ENCODE peak calls at places on chromosomes 7 and 10, in eight cellular contexts. O is heart left ventricle, H is A549, M is body of pancreas, N is prostate gland, U is ovary, K is spleen, S is tibial nerve. X is an unnamed sample.

GRCh38 chr7:73893342-73894101 is 32.6 kb downstream of the TMEM270 start:
- DNase-seq in M (peak; percentile 45), O (peak; percentile 90), K (no peak), H (no peak), N (peak; percentile 33), U (peak; percentile 63), S (no peak), X (no peak)

GRCh38 chr10:75994332-75995040 is 563.1 kb downstream of the LRMDA start:
- DNase-seq in U (no peak), O (no peak), S (no peak), H (no peak), M (no peak), N (no peak), K (no peak), X (no peak)

GRCh38 chr10:90751107-90751997 is 106.5 kb downstream of the HTR7 start:
- DNase-seq in O (no peak), S (peak; percentile 45), H (peak; percentile 56), K (no peak), M (peak; percentile 63), N (peak; percentile 14), U (no peak), X (peak; percentile 30)

GRCh38 chr7:130641040-130641439 is 27.5 kb downstream of the COPG2 start:
- DNase-seq in U (no peak), O (no peak), S (no peak), M (no peak), N (no peak), K (no peak), H (no peak), X (no peak)

GRCh38 chr10:125166658-125167057 is 6.3 kb upstream of the CTBP2 start:
- DNase-seq in U (no peak), H (no peak), O (no peak), S (no peak), N (no peak), K (no peak), M (no peak), X (no peak)

GRCh38 chr10:86876748-86877147 is 80.7 kb downstream of the MMRN2 start:
- DNase-seq in O (no peak), N (no peak), U (no peak), S (no peak), H (no peak), M (no peak), K (no peak), X (no peak)

GRCh38 chr7:50513166-50513871 is 51.9 kb downstream of the DDC start:
- DNase-seq in K (peak; percentile 52), U (no peak), H (no peak), N (no peak), O (no peak), M (peak; percentile 65), S (no peak), X (no peak)

GRCh38 chr10:1094112-1095057 is 38.2 kb downstream of the WDR37 start:
- DNase-seq in M (no peak), O (no peak), K (no peak), S (no peak), H (no peak), N (no peak), U (no peak), X (no peak)

GRCh38 chr10:95395947-95396449 is 105.2 kb upstream of the PDLIM1 start:
- DNase-seq in S (no peak), N (no peak), U (no peak), O (peak; percentile 76), K (no peak), M (peak; percentile 60), H (no peak), X (no peak)

GRCh38 chr7:105330526-105330925 is 58.2 kb downstream of the SRPK2 start:
- DNase-seq in K (no peak), H (no peak), N (no peak), S (no peak), U (no peak), M (no peak), O (no peak), X (no peak)

GRCh38 chr10:1126461-1126860 is 70.3 kb downstream of the WDR37 start:
- DNase-seq in S (no peak), H (no peak), U (no peak), N (no peak), M (no peak), K (no peak), O (no peak), X (no peak)

GRCh38 chr10:17200035-17200884 is 1.2 kb downstream of the TRDMT1 start:
- DNase-seq in N (no peak), O (no peak), H (no peak), M (no peak), U (no peak), S (no peak), K (no peak), X (no peak)

GRCh38 chr10:4699950-4700730 is 125.9 kb upstream of the AKR1E2 start:
- DNase-seq in H (no peak), N (no peak), O (no peak), K (no peak), U (no peak), S (no peak), M (no peak), X (no peak)

GRCh38 chr10:132269286-132270230 is 38.2 kb downstream of the STK32C start:
- DNase-seq in U (peak; percentile 15), S (no peak), O (peak; percentile 48), K (peak; percentile 34), H (no peak), M (no peak), N (no peak), X (no peak)

GRCh38 chr10:22335204-22335956 is 9.9 kb upstream of the SPAG6 start:
- DNase-seq in O (peak; percentile 65), H (peak; percentile 46), M (peak; percentile 65), S (peak; percentile 40), U (peak; percentile 55), N (no peak), K (peak; percentile 90), X (peak; percentile 68)

GRCh38 chr7:98872328-98872924 is 2.6 kb upstream of the TMEM130 start:
- DNase-seq in N (no peak), M (no peak), U (no peak), K (peak; percentile 16), H (peak; percentile 58), S (no peak), O (no peak), X (no peak)

GRCh38 chr7:140899883-140900282 is 24.8 kb downstream of the BRAF start:
- DNase-seq in O (no peak), K (no peak), N (no peak), H (no peak), S (no peak), M (no peak), U (no peak), X (peak; percentile 37)
- TF ChIP-seq CTCF in O (no peak), K (no peak), N (no peak), H (no peak), S (no peak), M (no peak), U (no peak), X (no peak)

DNA sequence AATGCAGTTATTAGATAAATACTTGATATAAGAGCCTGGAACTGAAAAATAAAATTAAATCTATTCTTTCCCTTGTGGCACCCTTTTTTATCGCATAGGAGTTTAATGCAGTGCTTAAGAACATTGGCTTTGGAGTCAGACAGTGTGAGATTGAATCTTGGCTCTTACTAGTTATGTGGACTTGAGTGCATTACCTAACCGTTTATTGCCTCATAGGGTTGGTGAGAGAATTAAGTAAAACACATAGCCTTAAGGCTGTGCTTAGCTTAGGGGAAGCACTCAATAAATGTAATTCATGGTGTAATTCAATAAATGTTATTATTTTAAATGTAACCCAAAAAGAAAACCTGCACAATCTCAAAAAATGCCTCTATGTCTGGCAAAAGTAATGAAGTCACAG is 2.6 kb downstream of the STK17A start:
- DNase-seq in K (no peak), S (no peak), O (no peak), H (no peak), U (no peak), N (no peak), M (no peak), X (no peak)
- H3K4me1 ChIP-seq in K (peaks cover 60% of the 10 kb centered on the region), S (no peaks in the 10 kb centered on the region), O (peaks cover 36% of the 10 kb centered on the region), H (peaks cover 55% of the 10 kb centered on the region), U (peaks cover 13% of the 10 kb centered on the region), N (peaks cover 6% of the 10 kb centered on the region), M (peaks cover 55% of the 10 kb centered on the region), X (peaks cover 42% of the 10 kb centered on the region)

GRCh38 chr7:76357379-76358052 is 1.3 kb downstream of the YWHAG start:
- DNase-seq in M (no peak), U (no peak), O (no peak), N (no peak), H (no peak), K (no peak), S (no peak), X (no peak)

GRCh38 chr7:76358053-76358477 is 726 bp downstream of the YWHAG start:
- DNase-seq in K (peak; percentile 95), U (peak; percentile 79), M (peak; percentile 68), S (peak; percentile 68), N (peak; percentile 68), O (peak; percentile 84), H (peak; percentile 44), X (peak; percentile 81)

GRCh38 chr7:76356823-76357222 is 2.0 kb downstream of the YWHAG start:
- DNase-seq in O (no peak), N (no peak), S (no peak), K (no peak), U (no peak), H (peak; percentile 66), M (peak; percentile 50), X (no peak)

GRCh38 chr7:76358478-76359110 is at the start of gene YWHAG:
- DNase-seq in O (peak; percentile 96), U (peak; percentile 95), M (peak; percentile 94), K (peak; percentile 97), S (peak; percentile 84), N (peak; percentile 91), H (peak; percentile 93), X (peak; percentile 91)

GRCh38 chr7:76359111-76359986 is 558 bp upstream of the YWHAG start:
- DNase-seq in H (peak; percentile 99), O (peak; percentile 99), N (peak; percentile 97), S (peak; percentile 94), K (peak; percentile 100), M (peak; percentile 99), U (peak; percentile 99), X (peak; percentile 99)
- TF ChIP-seq POLR2A in H (peak; percentile 26), O (no peak), N (peak; percentile 71), S (no peak), K (no peak), M (peak; percentile 5), U (peak; percentile 36), X (no peak)

DNA sequence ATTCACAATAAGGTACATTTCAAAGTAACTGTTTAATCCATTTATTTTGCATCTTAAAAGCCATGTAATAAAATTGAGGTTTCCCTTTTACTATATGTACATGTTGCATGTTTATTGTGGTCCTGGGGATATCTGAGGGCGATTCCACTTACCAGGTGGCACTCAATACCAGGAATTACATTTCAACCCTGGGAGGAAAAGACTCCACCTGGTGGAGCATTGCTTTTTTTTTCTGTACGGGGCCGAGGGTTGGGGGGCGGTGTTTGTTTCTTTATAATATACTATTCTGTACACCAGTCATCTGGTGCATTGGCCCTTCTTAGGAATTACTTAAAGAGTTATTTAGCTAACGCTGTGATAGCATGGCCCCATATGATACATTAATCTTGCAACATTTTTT is 7.1 kb upstream of the HGF start:
- DNase-seq in S (no peak), K (no peak), M (no peak), U (no peak), O (no peak), H (no peak), N (no peak), X (no peak)
- TF ChIP-seq CTCF in S (no peak), K (no peak), M (no peak), U (no peak), O (no peak), H (peak; percentile 22), N (no peak), X (no peak)

X was measured in adrenal gland.